ENCODE peak calls at places on chromosomes 3 and 15, in seven cellular contexts. L, Y, W, N, B, Q and K are unnamed samples.

GRCh38 chr3:26099692-26100091 is 309.8 kb downstream of the OXSM start:
- DNase-seq in L (no peak), Y (no peak), W (no peak), N (no peak), B (no peak), Q (no peak), K (no peak)

GRCh38 chr3:45084820-45085816 is 59.0 kb downstream of the CLEC3B start:
- DNase-seq in L (peak; percentile 46), Y (peak; percentile 96), W (peak; percentile 99), N (peak; percentile 82), B (peak; percentile 56), Q (no peak), K (no peak)

GRCh38 chr3:172138031-172138538 is 98.7 kb downstream of the FNDC3B start:
- DNase-seq in L (no peak), Y (peak; percentile 56), W (no peak), N (no peak), B (peak; percentile 61), Q (no peak), K (no peak)

GRCh38 chr3:140465988-140466387 is 211.9 kb upstream of the TRIM42 start:
- DNase-seq in L (no peak), Y (no peak), W (no peak), N (no peak), B (no peak), Q (no peak), K (no peak)

GRCh38 chr3:120088622-120089021 is 5.6 kb downstream of the GSK3B start:
- DNase-seq in L (no peak), Y (no peak), W (no peak), N (no peak), B (no peak), Q (no peak), K (no peak)

GRCh38 chr3:72044231-72044935 is 259.4 kb upstream of the PROK2 start:
- DNase-seq in L (no peak), Y (no peak), W (no peak), N (no peak), B (no peak), Q (no peak), K (no peak)

GRCh38 chr3:23383875-23384274 is 180.7 kb downstream of the UBE2E2 start:
- DNase-seq in L (no peak), Y (no peak), W (no peak), N (no peak), B (no peak), Q (no peak), K (no peak)

GRCh38 chr15:68584704-68585573 is 6.1 kb downstream of the CORO2B start:
- DNase-seq in L (no peak), Y (no peak), W (no peak), N (no peak), B (no peak), Q (no peak), K (no peak)

GRCh38 chr15:29631076-29632070 is 190.9 kb downstream of the TJP1 start:
- DNase-seq in L (no peak), Y (peak; percentile 51), W (no peak), N (no peak), B (no peak), Q (no peak), K (no peak)

GRCh38 chr15:90807687-90808086 is 60.7 kb upstream of the FURIN start:
- DNase-seq in L (no peak), Y (peak; percentile 26), W (no peak), N (no peak), B (no peak), Q (no peak), K (no peak)

GRCh38 chr3:11452988-11453847 is 181.0 kb downstream of the ATG7 start:
- DNase-seq in L (no peak), Y (peak; percentile 52), W (peak; percentile 67), N (no peak), B (no peak), Q (no peak), K (no peak)

GRCh38 chr3:121574449-121574848 is 6.7 kb downstream of the ARGFX start:
- DNase-seq in L (no peak), Y (peak; percentile 65), W (no peak), N (no peak), B (peak; percentile 71), Q (no peak), K (no peak)

GRCh38 chr15:72770673-72771328 is 12.8 kb downstream of the ADPGK start:
- DNase-seq in L (no peak), Y (no peak), W (no peak), N (no peak), B (no peak), Q (no peak), K (no peak)

GRCh38 chr3:14550651-14551611 is 10.8 kb upstream of the GRIP2 start:
- DNase-seq in L (no peak), Y (peak; percentile 53), W (no peak), N (no peak), B (no peak), Q (no peak), K (no peak)

GRCh38 chr15:65363766-65364165 is 14.0 kb downstream of the IGDCC3 start:
- DNase-seq in L (no peak), Y (no peak), W (no peak), N (no peak), B (no peak), Q (no peak), K (no peak)